ENCODE peak calls at places on chromosome 1, in four cellular contexts. Z, A, T and C are unnamed samples.
A peak's percentile ranks its signal among the peaks of the same experiment; 100 is the strongest.

GRCh38 chr1:19066248-19066873 is 109.9 kb upstream of the IFFO2 start:
- DNase-seq in T (no peak), A (no peak), Z (no peak), C (no peak)

GRCh38 chr1:70264875-70265274 is 43.7 kb downstream of the SRSF11 start:
- DNase-seq in Z (no peak), A (no peak), T (no peak), C (no peak)

GRCh38 chr1:241356519-241357365 is at the start of gene RGS7:
- DNase-seq in T (no peak), Z (peak; percentile 2), A (peak; percentile 63), C (peak; percentile 63)

GRCh38 chr1:221868894-221869293 is 127.0 kb upstream of the DUSP10 start:
- DNase-seq in Z (no peak), T (no peak), A (no peak), C (no peak)

GRCh38 chr1:162554258-162554657 is 7.3 kb upstream of the UAP1 start:
- DNase-seq in Z (no peak), T (no peak), A (no peak), C (no peak)

GRCh38 chr1:235898126-235898525 is 31.4 kb upstream of the LYST start:
- DNase-seq in A (no peak), T (no peak), Z (no peak), C (no peak)

GRCh38 chr1:226549094-226549936 is 751 bp downstream of the STUM start:
- DNase-seq in A (peak; percentile 3), Z (peak; percentile 5), T (no peak), C (no peak)

GRCh38 chr1:148160048-148160395 is 7.9 kb upstream of the NBPF11 start:
- DNase-seq in T (no peak), Z (no peak), A (no peak), C (no peak)

GRCh38 chr1:110214454-110215404 is 4.6 kb downstream of the KCNC4 start:
- DNase-seq in Z (no peak), A (no peak), T (no peak), C (no peak)

GRCh38 chr1:25922633-25923567 is 16.7 kb upstream of the STMN1 start:
- DNase-seq in A (peak; percentile 45), Z (peak; percentile 70), T (peak; percentile 38), C (no peak)

GRCh38 chr1:18537386-18538306 is 56.9 kb downstream of the KLHDC7A start:
- DNase-seq in T (no peak), A (no peak), Z (no peak), C (no peak)

GRCh38 chr1:229280921-229281320 is 10.0 kb downstream of the RAB4A start:
- DNase-seq in Z (peak; percentile 19), A (no peak), T (no peak), C (no peak)

GRCh38 chr1:244349103-244349531 is 102.6 kb downstream of the ADSS2 start:
- DNase-seq in A (no peak), T (peak; percentile 25), Z (no peak), C (no peak)

GRCh38 chr1:218996362-218996761 is 177.3 kb upstream of the LYPLAL1 start:
- DNase-seq in A (no peak), T (no peak), Z (no peak), C (no peak)

GRCh38 chr1:208885046-208885445 is 640.9 kb upstream of the PLXNA2 start:
- DNase-seq in Z (no peak), T (no peak), A (no peak), C (no peak)

GRCh38 chr1:158199840-158200239 is 19.1 kb downstream of the CD1D start:
- DNase-seq in A (no peak), T (no peak), Z (no peak), C (no peak)

GRCh38 chr1:193115629-193116227 is 6.1 kb upstream of the CDC73 start:
- DNase-seq in A (no peak), T (peak; percentile 69), Z (no peak), C (peak; percentile 45)

GRCh38 chr1:54291276-54292014 is 91.5 kb downstream of the MRPL37 start:
- DNase-seq in A (no peak), T (no peak), Z (no peak), C (no peak)

GRCh38 chr1:93905734-93906133 is 3.5 kb downstream of the GCLM start:
- DNase-seq in Z (no peak), T (no peak), A (no peak), C (no peak)

GRCh38 chr1:3018576-3018975 is 2.7 kb upstream of the ACTRT2 start:
- DNase-seq in A (no peak), Z (no peak), T (no peak), C (no peak)

GRCh38 chr1:39575191-39576015 is 1.2 kb downstream of the PABPC4 start:
- DNase-seq in Z (peak; percentile 71), T (peak; percentile 36), A (peak; percentile 11), C (peak; percentile 62)

GRCh38 chr1:160653620-160654016 is 6.8 kb upstream of the SLAMF1 start:
- DNase-seq in Z (no peak), T (no peak), A (no peak), C (no peak)

GRCh38 chr1:151485685-151486255 is 25.4 kb upstream of the CGN start:
- DNase-seq in T (no peak), Z (no peak), A (no peak), C (no peak)

GRCh38 chr1:184389446-184389845 is 2.6 kb downstream of the C1orf21 start:
- DNase-seq in A (no peak), Z (no peak), T (no peak), C (no peak)

GRCh38 chr1:77361621-77362020 is 79.8 kb downstream of the AK5 start:
- DNase-seq in T (no peak), Z (no peak), A (no peak), C (no peak)

GRCh38 chr1:116765962-116766361 is 11.7 kb downstream of the CD2 start:
- DNase-seq in A (no peak), Z (no peak), T (no peak), C (no peak)

GRCh38 chr1:45815667-45816458 is 12.5 kb downstream of the MAST2 start:
- DNase-seq in Z (no peak), T (no peak), A (no peak), C (no peak)

GRCh38 chr1:202958544-202959275 is 598 bp upstream of the ADIPOR1 start:
- DNase-seq in T (no peak), A (no peak), Z (no peak), C (no peak)

GRCh38 chr1:93907718-93908117 is 1.5 kb downstream of the GCLM start:
- DNase-seq in Z (no peak), T (no peak), A (no peak), C (peak; percentile 60)

DNA sequence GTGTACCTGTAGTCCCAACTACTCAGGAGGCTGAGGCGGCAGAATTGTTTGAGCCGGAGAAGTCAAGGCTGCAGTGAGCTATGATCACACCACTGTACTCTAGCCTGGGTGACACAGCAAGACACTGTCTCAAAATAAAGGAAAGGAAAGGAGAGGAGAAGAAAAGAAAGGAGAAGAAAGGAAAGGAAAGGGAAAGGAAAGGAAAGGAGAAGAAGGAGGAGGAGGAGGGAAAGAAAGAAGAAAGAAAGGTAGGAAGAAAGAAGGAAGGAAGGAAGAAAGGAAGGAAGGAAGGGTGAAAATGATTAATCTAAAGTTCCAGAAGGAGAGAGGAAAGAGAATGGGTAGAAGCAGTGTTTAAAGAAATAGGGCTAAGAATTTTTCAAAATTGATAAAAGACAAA is 12.2 kb downstream of the SPOCD1 start:
- DNase-seq in Z (no peak), A (no peak), T (no peak), C (no peak)
- H3K4me3 ChIP-seq in Z (no peak overlapping the region), A (no peak overlapping the region), T (no peak overlapping the region), C (no peak overlapping the region)

GRCh38 chr1:204359131-204359473 is 627 bp downstream of the PLEKHA6 start:
- DNase-seq in A (no peak), T (no peak), Z (no peak), C (no peak)
- H3K27me3 ChIP-seq in A (peaks cover 3% of the 10 kb centered on the region), T (no peaks in the 10 kb centered on the region), Z (no peaks in the 10 kb centered on the region), C (no peaks in the 10 kb centered on the region)

GRCh38 chr1:6350416-6351088 is 43.0 kb downstream of the ACOT7 start:
- DNase-seq in Z (no peak), A (no peak), T (no peak), C (no peak)

GRCh38 chr1:6351480-6352137 is 42.0 kb downstream of the ACOT7 start:
- DNase-seq in A (no peak), T (no peak), Z (no peak), C (peak; percentile 53)

GRCh38 chr1:6347641-6348487 is 45.7 kb downstream of the ACOT7 start:
- DNase-seq in T (no peak), Z (peak; percentile 64), A (no peak), C (peak; percentile 63)

GRCh38 chr1:6349254-6349943 is 44.2 kb downstream of the ACOT7 start:
- DNase-seq in T (no peak), A (no peak), Z (no peak), C (no peak)

GRCh38 chr1:6348511-6349191 is 44.9 kb downstream of the ACOT7 start:
- DNase-seq in A (no peak), T (no peak), Z (peak; percentile 79), C (peak; percentile 36)
- H3K4me3 ChIP-seq in A (no peak overlapping the region), T (no peak overlapping the region), Z (peak overlapping the region; percentile 68), C (no peak overlapping the region)

GRCh38 chr1:80158771-80159170 is 1152.2 kb upstream of the ADGRL4 start:
- DNase-seq in Z (no peak), T (no peak), A (no peak), C (no peak)

GRCh38 chr1:80158266-80158665 is 1151.7 kb upstream of the ADGRL4 start:
- DNase-seq in T (no peak), Z (no peak), A (no peak), C (no peak)

DNA sequence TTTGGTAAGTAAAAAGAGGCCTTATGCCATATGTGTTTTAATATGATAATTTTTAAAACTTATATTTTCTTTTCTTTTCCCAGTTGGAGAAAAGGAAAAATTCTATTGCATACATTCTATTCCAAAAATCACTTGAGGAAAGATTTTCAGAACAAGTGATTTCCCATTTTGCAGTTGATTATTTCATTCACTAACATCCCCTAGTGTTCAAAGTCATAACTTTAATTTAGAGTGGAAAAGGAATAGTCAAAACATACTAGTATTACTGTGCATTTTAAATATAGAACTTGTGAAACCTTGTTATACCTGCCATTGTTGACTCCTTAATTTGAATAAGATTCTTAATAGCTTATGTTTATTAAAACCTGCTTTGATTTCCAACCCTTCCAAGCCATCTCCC is 1157.6 kb upstream of the ADGRL4 start:
- DNase-seq in Z (no peak), T (no peak), A (no peak), C (no peak)
- H3K27me3 ChIP-seq in Z (no peaks in the 10 kb centered on the region), T (no peaks in the 10 kb centered on the region), A (no peaks in the 10 kb centered on the region), C (no peaks in the 10 kb centered on the region)

DNA sequence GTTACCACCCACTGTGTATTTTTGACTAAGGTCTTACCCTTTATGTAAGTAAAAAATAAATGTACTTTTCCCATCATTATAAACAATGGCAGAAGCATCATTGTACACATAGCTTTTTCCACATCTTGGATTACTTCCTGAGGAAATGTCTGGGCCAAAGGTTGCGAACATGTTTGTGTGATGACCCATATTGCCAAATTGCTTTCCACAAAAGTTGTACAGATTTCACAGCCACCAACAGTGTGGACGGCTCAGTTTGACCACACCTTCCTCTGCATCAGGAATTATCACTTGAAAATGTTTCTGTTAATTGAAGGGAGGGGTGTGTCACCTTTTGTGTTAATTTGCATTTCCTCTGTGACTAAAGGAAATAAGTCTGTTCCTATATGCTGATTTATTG is 25.7 kb downstream of the AKNAD1 start:
- DNase-seq in T (peak; percentile 58), A (no peak), Z (peak; percentile 44), C (no peak)
- H3K4me3 ChIP-seq in T (no peak overlapping the region), A (no peak overlapping the region), Z (no peak overlapping the region), C (peak overlapping the region; percentile 32)